ENCODE peak calls at places on chromosomes 13 and 19, in eight cellular contexts. J is MCF 10A, B is AG04449, I is pancreas, E is astrocyte, K is right lobe of liver, O is BJ, H is K562. R is an unnamed sample.

GRCh38 chr13:80177327-80177726 is 163.6 kb downstream of the SPRY2 start:
- DNase-seq in J (peak), H (no peak), B (no peak), E (peak), I (no peak), K (no peak), O (no peak), R (no peak)

GRCh38 chr13:74288361-74288911 is 154.2 kb upstream of the KLF12 start:
- DNase-seq in E (peak), J (no peak), O (no peak), B (no peak), K (peak), H (no peak), I (peak), R (peak)

GRCh38 chr13:58906329-58907007 is 1257.3 kb downstream of the DIAPH3 start:
- DNase-seq in E (peak), I (no peak), O (no peak), K (peak), H (no peak), J (no peak), B (no peak), R (no peak)

GRCh38 chr13:72163671-72164070 is 296.7 kb upstream of the DACH1 start:
- DNase-seq in B (no peak), E (peak), O (no peak), K (no peak), J (no peak), I (no peak), H (no peak), R (no peak)

GRCh38 chr13:105996391-105997028 is 539.0 kb downstream of the EFNB2 start:
- DNase-seq in H (no peak), K (no peak), E (no peak), B (no peak), J (no peak), I (no peak), O (no peak), R (no peak)

GRCh38 chr13:94196426-94196825 is 283.1 kb downstream of the DCT start:
- DNase-seq in K (no peak), E (no peak), B (no peak), H (no peak), I (no peak), O (no peak), J (no peak), R (no peak)

GRCh38 chr19:3175761-3176714 is 2.5 kb upstream of the S1PR4 start:
- DNase-seq in B (peak), O (peak), E (peak), H (no peak), I (no peak), K (peak), J (peak), R (peak)

GRCh38 chr19:50281491-50281890 is 47.7 kb downstream of the KCNC3 start:
- DNase-seq in E (no peak), B (no peak), H (no peak), O (no peak), J (no peak), K (no peak), I (no peak), R (no peak)

GRCh38 chr13:87322386-87322785 is 348.8 kb upstream of the SLITRK5 start:
- DNase-seq in B (no peak), O (no peak), H (no peak), E (no peak), I (no peak), K (no peak), J (no peak), R (no peak)

GRCh38 chr13:93066187-93066586 is 160.4 kb upstream of the GPC6 start:
- DNase-seq in I (no peak), B (no peak), O (no peak), H (no peak), K (no peak), E (peak), J (peak), R (no peak)

GRCh38 chr13:112711528-112712265 is 21.9 kb downstream of the ATP11A start:
- DNase-seq in I (no peak), J (peak), O (peak), B (peak), E (peak), H (peak), K (peak), R (peak)
- TF ChIP-seq CTCF in I (no peak), J (peak), O (peak), B (peak), E (no peak), H (peak), K (peak), R (no peak)

DNA sequence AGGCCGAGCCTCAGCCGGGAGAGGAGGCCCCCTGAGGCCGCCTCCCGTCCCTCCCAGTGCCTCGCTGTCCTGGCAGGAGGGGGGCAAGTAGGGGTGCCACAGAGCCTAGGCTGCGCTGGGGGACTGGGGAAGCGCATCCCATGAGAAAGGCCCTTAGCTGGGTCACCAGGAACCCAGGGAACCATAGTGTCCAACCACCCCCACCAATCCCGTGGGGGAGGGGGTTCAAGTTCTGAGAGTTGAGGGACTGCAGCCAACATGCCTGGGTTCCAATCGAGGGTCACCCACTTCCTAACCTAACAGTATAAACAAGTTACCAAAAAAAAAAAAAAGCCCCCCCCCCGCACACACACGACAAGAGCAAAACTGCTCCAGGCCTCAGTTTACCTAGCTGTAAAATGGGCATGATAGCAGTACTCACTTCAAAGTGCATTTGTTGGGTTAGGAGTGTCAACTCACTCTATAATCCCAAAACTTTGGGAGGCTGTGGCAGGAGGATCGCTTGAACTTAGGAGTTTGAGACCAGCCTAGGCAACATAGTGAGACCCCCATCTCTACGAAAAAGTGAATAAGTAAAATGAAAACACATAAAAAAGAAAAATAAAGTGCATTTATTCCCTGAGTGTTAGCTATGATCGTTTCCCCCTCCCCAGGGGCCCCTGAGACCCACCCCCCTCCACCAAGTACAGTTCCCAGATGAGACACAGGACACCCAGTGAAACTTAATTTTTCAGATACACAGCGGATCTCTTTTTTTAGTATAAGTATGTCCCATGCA is 28.8 kb upstream of the NANOS3 start:
- DNase-seq in K (no peak), B (no peak), E (no peak), J (no peak), I (no peak), O (no peak), H (no peak), R (no peak)
- TF ChIP-seq CTCF in K (no peak), B (no peak), E (no peak), J (peak), I (no peak), O (no peak), H (no peak), R (no peak)

GRCh38 chr19:16542045-16542893 is at the start of gene CHERP:
- DNase-seq in K (peak), B (peak), E (peak), J (peak), O (peak), I (peak), H (peak), R (peak)
- TF ChIP-seq CTCF in K (no peak), B (no peak), E (no peak), J (no peak), O (no peak), I (no peak), H (no peak), R (no peak)

GRCh38 chr13:99959127-99959529 is 12.4 kb downstream of the ZIC5 start:
- DNase-seq in O (no peak), K (no peak), J (no peak), B (no peak), H (no peak), E (no peak), I (no peak), R (no peak)

GRCh38 chr13:99955107-99955746 is 16.3 kb downstream of the ZIC5 start:
- DNase-seq in K (no peak), O (no peak), E (no peak), I (no peak), B (no peak), H (no peak), J (no peak), R (no peak)

GRCh38 chr13:99955747-99956472 is 15.7 kb downstream of the ZIC5 start:
- DNase-seq in J (no peak), H (no peak), K (no peak), I (peak), B (no peak), E (peak), O (no peak), R (no peak)

GRCh38 chr13:99958402-99959126 is 13.0 kb downstream of the ZIC5 start:
- DNase-seq in I (no peak), B (no peak), E (no peak), O (no peak), K (no peak), J (no peak), H (no peak), R (no peak)

GRCh38 chr13:99956473-99957349 is 14.9 kb downstream of the ZIC5 start:
- DNase-seq in B (no peak), I (peak), E (no peak), O (no peak), K (no peak), H (no peak), J (no peak), R (no peak)
- TF ChIP-seq CTCF in B (no peak), I (no peak), E (no peak), O (no peak), K (no peak), H (no peak), J (no peak), R (no peak)

DNA sequence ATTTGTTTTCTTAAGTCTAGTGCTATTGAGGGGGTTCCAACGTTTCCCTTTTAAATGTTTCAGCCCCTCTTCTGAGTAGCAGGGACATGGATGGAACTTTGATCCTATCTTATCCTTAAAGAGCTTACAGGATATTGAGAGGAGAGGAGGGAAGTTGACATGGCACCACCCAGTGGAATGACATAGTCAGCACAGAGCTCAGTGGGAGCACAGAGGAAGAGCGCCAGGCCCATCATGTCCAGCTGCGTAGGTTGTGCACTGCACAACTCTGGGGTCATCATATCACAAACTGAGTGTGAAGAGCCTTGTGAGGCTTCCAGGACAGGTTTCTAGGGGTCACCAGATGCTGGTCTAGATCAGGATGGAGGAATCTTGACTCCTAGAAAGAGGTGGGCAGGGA is 4.6 kb upstream of the CDC42EP5 start:
- DNase-seq in H (peak), K (no peak), E (no peak), J (no peak), O (no peak), B (no peak), I (no peak), R (no peak)
- TF ChIP-seq CTCF in H (peak), K (no peak), E (no peak), J (no peak), O (peak), B (no peak), I (no peak), R (no peak)

GRCh38 chr13:31703780-31704179 is 35.5 kb upstream of the RXFP2 start:
- DNase-seq in E (no peak), O (no peak), K (peak), J (no peak), I (no peak), B (no peak), H (no peak), R (no peak)

GRCh38 chr13:31697290-31697689 is 42.0 kb upstream of the RXFP2 start:
- DNase-seq in B (no peak), H (no peak), E (peak), K (no peak), O (no peak), J (peak), I (no peak), R (no peak)

DNA sequence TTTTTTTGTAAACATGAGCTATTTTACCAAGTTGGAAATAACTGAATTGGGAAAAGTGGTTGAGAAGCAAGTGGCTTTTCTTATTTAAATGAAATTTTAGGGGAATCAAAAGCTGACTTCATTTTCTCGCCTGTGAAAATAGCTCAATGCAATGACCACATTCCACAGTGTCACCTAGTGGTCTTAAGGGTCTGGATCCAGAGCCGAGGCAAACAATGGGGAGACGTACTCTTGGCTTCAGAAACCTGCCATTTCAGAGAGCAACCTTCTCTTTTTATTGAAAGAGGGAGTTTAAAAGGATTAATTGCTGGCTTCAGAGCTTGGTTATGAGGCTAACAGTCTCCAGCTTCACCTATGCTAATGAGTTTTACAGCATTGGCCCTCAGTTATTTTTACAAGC is 39.7 kb upstream of the RXFP2 start:
- DNase-seq in E (no peak), I (no peak), B (no peak), J (peak), H (no peak), K (no peak), O (no peak), R (no peak)
- TF ChIP-seq CTCF in E (peak), I (no peak), B (peak), J (no peak), H (no peak), K (no peak), O (no peak), R (no peak)

GRCh38 chr13:65353951-65354350 is 1876.2 kb downstream of the PCDH9 start:
- DNase-seq in J (no peak), O (no peak), B (no peak), H (no peak), I (no peak), K (no peak), E (no peak), R (no peak)
- TF ChIP-seq CTCF in J (no peak), O (no peak), B (no peak), H (no peak), I (no peak), K (no peak), E (no peak), R (no peak)

GRCh38 chr13:50969691-50970090 is 60.1 kb downstream of the RNASEH2B start:
- DNase-seq in O (no peak), H (no peak), J (peak), B (no peak), E (no peak), K (no peak), I (no peak), R (peak)
- TF ChIP-seq CTCF in O (no peak), H (no peak), J (no peak), B (no peak), E (no peak), K (peak), I (no peak), R (no peak)

DNA sequence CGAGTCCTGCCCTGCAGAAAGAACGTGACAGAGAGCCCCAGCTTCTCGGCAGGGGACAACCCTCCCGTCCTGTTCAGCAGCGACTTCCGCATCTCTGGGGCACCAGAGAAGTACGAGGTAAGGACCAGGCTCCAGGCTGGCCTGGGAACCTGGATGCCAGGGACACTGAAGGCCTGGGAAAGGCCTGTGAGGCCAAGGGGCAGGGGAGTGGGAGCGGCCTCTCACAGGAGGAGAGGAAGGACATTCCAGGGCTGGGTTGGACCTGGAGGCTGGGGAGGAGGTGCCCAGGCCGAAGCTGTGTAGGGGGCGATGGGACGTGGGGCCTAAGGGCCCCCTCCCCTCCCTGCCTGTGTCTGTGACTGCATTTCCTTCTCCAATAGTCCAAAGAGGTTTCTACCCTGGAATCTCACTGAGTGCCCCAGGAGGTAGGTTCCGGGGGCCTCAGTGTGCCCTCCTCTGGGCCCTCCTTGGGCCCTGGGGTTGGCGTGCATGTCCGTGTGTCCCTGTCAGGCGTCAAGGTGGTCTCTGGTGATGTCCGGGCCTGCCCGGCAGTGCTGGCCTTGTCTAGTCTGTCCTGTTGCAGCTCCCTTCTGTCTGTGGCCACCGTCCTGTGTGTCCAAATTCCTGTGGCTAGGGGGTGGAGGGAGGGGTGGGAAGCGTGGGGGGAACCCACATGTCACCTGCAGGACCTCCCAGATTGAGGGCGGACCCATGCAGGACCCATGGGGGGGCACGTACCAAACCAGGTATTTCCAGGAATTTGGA is 16.9 kb upstream of the CD22 start:
- DNase-seq in O (no peak), K (no peak), E (no peak), B (no peak), H (no peak), I (no peak), J (no peak), R (no peak)
- TF ChIP-seq CTCF in O (no peak), K (no peak), E (no peak), B (no peak), H (no peak), I (no peak), J (no peak), R (no peak)

GRCh38 chr19:46782355-46783019 is 5.9 kb downstream of the SLC1A5 start:
- DNase-seq in B (no peak), J (no peak), O (no peak), H (no peak), K (no peak), I (no peak), E (no peak), R (no peak)

GRCh38 chr19:46783670-46784069 is 4.7 kb downstream of the SLC1A5 start:
- DNase-seq in E (no peak), K (no peak), J (peak), O (no peak), H (peak), B (no peak), I (no peak), R (no peak)

GRCh38 chr19:46785054-46785979 is 3.1 kb downstream of the SLC1A5 start:
- DNase-seq in K (no peak), I (no peak), B (no peak), E (no peak), H (no peak), J (peak), O (no peak), R (no peak)

GRCh38 chr19:46785980-46786235 is 2.5 kb downstream of the SLC1A5 start:
- DNase-seq in H (no peak), O (no peak), J (no peak), B (no peak), E (no peak), K (no peak), I (no peak), R (no peak)

DNA sequence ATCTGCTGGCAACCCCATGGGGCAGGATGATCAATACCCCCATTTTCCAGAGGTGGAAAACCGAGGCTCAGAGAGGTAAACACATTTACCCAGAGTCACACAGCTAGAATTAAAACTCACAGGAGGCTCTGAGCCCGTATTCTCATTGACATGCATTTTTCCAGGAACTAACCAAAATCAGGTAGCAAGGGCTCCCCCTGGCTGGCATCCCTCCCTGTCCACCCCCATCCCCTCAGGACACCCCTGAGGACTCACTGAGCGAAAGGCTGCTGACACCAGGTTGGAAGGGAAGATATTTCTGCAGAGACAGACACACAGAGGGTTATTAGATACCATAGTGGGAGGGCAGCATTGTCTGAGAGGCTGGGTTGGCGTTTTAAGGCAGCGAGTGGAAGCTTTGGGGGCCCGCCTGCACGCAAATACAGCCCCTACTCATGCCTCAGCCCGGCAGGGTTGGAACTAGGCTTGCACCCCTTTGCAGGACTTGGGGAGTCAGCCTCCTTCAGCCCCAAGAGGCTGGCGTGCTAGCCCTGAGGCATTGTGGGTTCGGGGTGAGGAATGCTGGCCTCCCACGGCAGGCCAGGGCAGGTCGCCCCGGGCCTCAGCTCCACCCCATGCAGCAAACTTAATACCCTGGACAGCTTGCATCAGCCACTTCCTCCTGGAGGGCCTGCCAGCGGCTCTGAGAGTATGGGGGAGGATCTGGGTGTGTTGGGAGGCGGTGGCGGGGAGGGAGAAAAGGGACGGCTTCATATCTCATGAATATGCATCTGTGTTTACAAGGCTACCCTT is 3.9 kb downstream of the SLC1A5 start:
- DNase-seq in J (peak), B (peak), K (peak), I (peak), O (peak), E (peak), H (peak), R (peak)
- TF ChIP-seq CTCF in J (peak), B (peak), K (peak), I (no peak), O (peak), E (no peak), H (peak), R (no peak)